ENCODE peak calls at places on chromosomes 3 and 15, in five cellular contexts. J is PC-9, K is hepatocyte, Q is cardiac muscle cell, G is neural progenitor cell. V is an unnamed sample. For H3K4me1, the result is how much of the 10 kb centered on the place peaks cover.

GRCh38 chr15:25481208-25481862 is 42.5 kb upstream of the UBE3A start:
- DNase-seq in J (no peak), K (no peak), Q (peak), G (peak), V (peak)

GRCh38 chr3:66396161-66396760 is 104.6 kb downstream of the LRIG1 start:
- DNase-seq in J (no peak), K (no peak), Q (no peak), G (no peak), V (no peak)

GRCh38 chr3:48215466-48215865 is 7.8 kb upstream of the CAMP start:
- DNase-seq in J (no peak), K (peak), Q (no peak), G (no peak), V (no peak)

GRCh38 chr3:65348596-65348995 is 660.8 kb upstream of the ADAMTS9 start:
- DNase-seq in J (no peak), K (peak), Q (no peak), G (no peak), V (peak)

GRCh38 chr3:2589336-2589969 is 490.8 kb downstream of the CNTN4 start:
- DNase-seq in J (no peak), K (no peak), Q (no peak), G (no peak), V (no peak)

GRCh38 chr3:85161544-85161943 is 202.8 kb downstream of the CADM2 start:
- DNase-seq in J (peak), K (peak), Q (no peak), G (no peak), V (no peak)

GRCh38 chr3:4730734-4731133 is 237.6 kb downstream of the ITPR1 start:
- DNase-seq in J (no peak), K (no peak), Q (no peak), G (no peak), V (no peak)

GRCh38 chr15:27418729-27419128 is 447.7 kb downstream of the GABRG3 start:
- DNase-seq in J (no peak), K (peak), Q (peak), G (peak), V (peak)

GRCh38 chr3:107458871-107459270 is 63.9 kb upstream of the BBX start:
- DNase-seq in J (no peak), K (no peak), Q (no peak), G (no peak), V (no peak)

GRCh38 chr3:4497884-4498283 is 4.7 kb downstream of the ITPR1 start:
- DNase-seq in J (no peak), K (no peak), Q (no peak), G (no peak), V (no peak)

GRCh38 chr15:76533060-76533955 is 196.7 kb downstream of the ISL2 start:
- DNase-seq in J (no peak), K (peak), Q (no peak), G (no peak), V (no peak)

GRCh38 chr15:28901987-28902745 is 16.4 kb downstream of the APBA2 start:
- DNase-seq in J (no peak), K (no peak), Q (no peak), G (peak), V (peak)

GRCh38 chr15:90818251-90819210 is 49.9 kb upstream of the FURIN start:
- DNase-seq in J (no peak), K (no peak), Q (no peak), G (peak), V (peak)

GRCh38 chr3:21435871-21436270 is 315.1 kb downstream of the ZNF385D start:
- DNase-seq in J (no peak), K (no peak), Q (no peak), G (no peak), V (no peak)

GRCh38 chr3:99342374-99342773 is 296.0 kb upstream of the COL8A1 start:
- DNase-seq in J (no peak), K (no peak), Q (no peak), G (no peak), V (no peak)

GRCh38 chr3:96700322-96701315 is 113.8 kb upstream of the EPHA6 start:
- DNase-seq in J (no peak), K (peak), Q (peak), G (peak), V (peak)

GRCh38 chr3:196272826-196273225 is 14.7 kb downstream of the PCYT1A start:
- DNase-seq in J (no peak), K (no peak), Q (no peak), G (no peak), V (no peak)

GRCh38 chr15:51737538-51738305 is at the start of gene LYSMD2:
- DNase-seq in J (no peak), K (peak), Q (peak), G (peak), V (peak)

GRCh38 chr15:67468431-67468830 is 52.5 kb upstream of the C15orf61 start:
- DNase-seq in J (no peak), K (no peak), Q (no peak), G (no peak), V (no peak)

GRCh38 chr3:111968319-111969059 is 10.3 kb upstream of the ABHD10 start:
- DNase-seq in J (no peak), K (no peak), Q (no peak), G (no peak), V (no peak)

DNA sequence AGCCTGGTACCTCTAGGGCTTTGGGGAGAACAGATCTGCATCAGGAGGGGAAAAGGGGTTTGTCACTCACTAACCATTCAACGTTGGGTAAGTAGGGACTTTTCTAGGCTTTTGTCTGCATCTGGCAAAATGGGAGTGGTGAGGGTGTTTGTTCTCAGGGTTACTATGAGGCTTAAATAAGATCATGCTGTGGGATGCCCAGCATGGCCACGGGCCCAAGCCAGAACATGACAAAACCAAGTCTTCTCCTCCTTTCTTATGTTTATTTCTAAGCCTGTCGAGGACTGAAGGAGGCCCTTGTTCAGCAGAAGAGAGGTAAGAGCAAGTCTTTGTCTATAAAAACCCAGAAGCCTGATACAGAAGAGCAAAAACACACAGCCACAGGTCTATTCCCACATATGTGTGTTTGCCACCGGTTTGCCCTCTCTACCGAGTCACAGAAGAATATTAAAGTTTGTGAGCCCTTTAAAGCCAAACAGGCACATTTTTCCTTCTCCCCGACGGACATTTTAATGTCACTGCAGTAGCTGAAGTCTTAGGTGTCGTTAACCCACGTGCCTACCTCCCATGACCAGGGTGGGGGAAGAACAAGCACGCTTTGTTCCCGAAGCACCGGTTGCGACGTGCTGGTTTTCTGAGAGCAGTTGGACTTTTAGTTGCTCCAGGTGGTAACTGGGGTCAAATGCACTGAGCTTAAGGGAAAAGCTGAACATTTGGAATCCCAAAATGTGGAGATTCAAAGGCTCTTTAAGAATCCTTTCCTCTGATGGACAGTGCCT is 72.1 kb downstream of the NOX5 start:
- DNase-seq in J (no peak), K (no peak), Q (no peak), G (peak), V (peak)
- H3K4me1 ChIP-seq in J (half or more), K (under half), Q (under half), G (half or more), V (half or more)

GRCh38 chr15:99452728-99453643 is 112.8 kb upstream of the MEF2A start:
- DNase-seq in J (no peak), K (no peak), Q (no peak), G (no peak), V (no peak)
- H3K4me1 ChIP-seq in J (under half), K (under half), Q (under half), G (under half), V (under half)

GRCh38 chr3:181567446-181568075 is 144.2 kb upstream of the SOX2 start:
- DNase-seq in J (no peak), K (no peak), Q (no peak), G (no peak), V (no peak)

GRCh38 chr3:181568693-181569092 is 143.0 kb upstream of the SOX2 start:
- DNase-seq in J (no peak), K (no peak), Q (no peak), G (no peak), V (no peak)

GRCh38 chr3:181564222-181564621 is 147.5 kb upstream of the SOX2 start:
- DNase-seq in J (no peak), K (no peak), Q (no peak), G (no peak), V (no peak)

GRCh38 chr3:181568248-181568647 is 143.5 kb upstream of the SOX2 start:
- DNase-seq in J (no peak), K (no peak), Q (no peak), G (no peak), V (no peak)

DNA sequence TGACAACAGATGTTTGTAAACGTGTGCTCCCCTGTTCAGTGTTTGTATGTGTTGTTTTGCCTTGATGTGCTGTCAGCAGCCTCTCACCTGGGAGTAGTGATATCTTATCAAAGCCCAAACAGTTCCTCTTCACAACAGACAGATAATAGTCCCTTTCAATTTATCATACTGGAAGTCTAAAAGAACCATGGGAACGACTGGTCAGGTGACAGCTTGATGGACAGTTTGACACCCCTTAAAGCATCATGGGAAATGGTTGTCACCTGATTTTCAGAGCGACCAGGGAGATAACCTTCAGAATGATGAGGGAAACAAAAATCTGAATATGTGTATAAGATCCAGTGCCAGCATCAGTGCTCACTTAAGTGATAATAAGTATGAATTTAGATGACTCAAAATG is 146.3 kb upstream of the SOX2 start:
- DNase-seq in J (no peak), K (no peak), Q (no peak), G (no peak), V (no peak)
- H3K4me1 ChIP-seq in J (under half), K (under half), Q (under half), G (under half), V (under half)

DNA sequence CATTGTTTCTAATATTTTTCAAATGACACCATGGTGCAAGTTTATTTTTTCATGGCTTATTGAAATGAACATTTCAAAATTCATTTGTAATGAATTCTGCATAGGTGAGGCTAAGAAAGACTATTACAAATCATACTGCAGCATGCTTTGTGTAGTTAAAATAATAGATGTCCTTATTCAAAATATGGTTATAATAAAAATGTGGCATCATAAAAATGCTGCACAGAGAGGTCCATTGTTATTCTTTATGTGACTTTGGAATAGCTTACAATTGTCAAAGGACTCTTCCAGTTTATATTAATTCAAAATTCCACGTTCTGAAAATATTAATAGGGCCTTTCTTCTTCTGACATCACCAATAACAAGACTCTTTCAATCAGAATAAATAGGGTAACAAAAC is 222.7 kb downstream of the GAP43 start:
- DNase-seq in J (no peak), K (no peak), Q (no peak), G (no peak), V (no peak)
- H3K4me1 ChIP-seq in J (under half), K (under half), Q (under half), G (under half), V (under half)

DNA sequence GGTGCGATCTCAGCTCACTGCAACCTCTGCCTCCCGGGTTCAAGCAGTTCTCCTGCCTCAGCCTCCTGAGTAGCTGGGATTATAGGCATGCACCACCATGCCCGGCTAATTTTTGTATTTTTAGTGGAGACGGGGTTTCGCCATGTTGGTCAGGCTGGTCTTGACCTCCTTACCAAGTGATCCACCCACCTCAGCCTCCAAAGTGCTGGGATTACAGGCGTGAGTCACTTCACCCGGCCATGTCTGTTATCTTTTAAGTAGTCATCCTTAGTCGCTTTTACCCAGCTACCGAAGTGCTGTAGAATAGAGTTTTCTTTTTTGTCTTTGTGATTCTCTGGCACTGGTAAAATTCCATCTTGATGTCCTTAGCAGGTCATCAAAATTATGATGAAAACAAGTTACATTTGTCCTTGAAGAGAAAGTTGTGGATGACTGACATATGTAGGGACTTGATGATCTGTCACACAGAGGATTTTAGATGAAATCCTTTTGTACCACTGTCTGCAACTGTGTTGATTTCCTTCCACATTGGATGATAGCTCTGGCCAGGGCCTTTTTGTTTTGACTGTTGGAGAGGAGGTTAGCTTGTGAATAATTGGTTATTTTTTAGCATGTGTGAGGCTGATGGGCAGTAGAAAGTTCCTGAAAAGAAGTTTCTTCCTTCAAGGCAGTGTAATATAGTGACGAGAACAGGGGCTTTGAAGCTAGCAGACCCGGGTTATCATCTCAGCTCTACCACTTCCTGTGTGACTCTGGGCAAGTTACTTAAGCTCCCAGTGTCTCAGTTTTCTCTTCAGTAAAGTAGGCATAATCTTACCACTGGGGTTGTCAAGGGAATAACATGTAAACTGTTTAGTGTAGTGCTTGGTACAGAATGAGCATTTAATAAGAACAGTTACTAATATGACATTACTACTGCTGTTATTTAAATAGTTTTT is 18.8 kb downstream of the ATG7 start:
- DNase-seq in J (no peak), K (no peak), Q (no peak), G (no peak), V (no peak)
- H3K4me1 ChIP-seq in J (half or more), K (under half), Q (under half), G (under half), V (under half)